ENCODE peak calls at places on chromosomes 16 and 17, in eight cellular contexts. One of them, this sample, is unnamed.

GRCh38 chr17:38418693-38419507 is 9.4 kb upstream of the ARHGAP23 start:
- DNase-seq in A549: no peak
- DNase-seq in lower lobe of right lung: no peak
- DNase-seq in cardiac muscle cell: peak; percentile 45
- DNase-seq in breast epithelium: no peak
- DNase-seq in CD4-positive, alpha-beta memory T cell: no peak
- DNase-seq in testis: no peak
- DNase-seq in DND-41: peak; percentile 66
- DNase-seq in this sample: no peak

GRCh38 chr17:2041561-2042354 is at the start of gene OVCA2:
- DNase-seq in A549: peak; percentile 94
- DNase-seq in lower lobe of right lung: peak; percentile 96
- DNase-seq in cardiac muscle cell: peak; percentile 99
- DNase-seq in breast epithelium: peak; percentile 94
- DNase-seq in CD4-positive, alpha-beta memory T cell: peak; percentile 96
- DNase-seq in testis: peak; percentile 97
- DNase-seq in DND-41: peak; percentile 96
- DNase-seq in this sample: peak; percentile 85

GRCh38 chr17:62995377-62995885 is 29.4 kb downstream of the TANC2 start:
- DNase-seq in A549: peak; percentile 40
- DNase-seq in lower lobe of right lung: no peak
- DNase-seq in cardiac muscle cell: peak; percentile 40
- DNase-seq in breast epithelium: no peak
- DNase-seq in CD4-positive, alpha-beta memory T cell: no peak
- DNase-seq in testis: peak; percentile 67
- DNase-seq in DND-41: peak; percentile 28
- DNase-seq in this sample: no peak

GRCh38 chr17:57919912-57920311 is 35.3 kb downstream of the CUEDC1 start:
- DNase-seq in A549: no peak
- DNase-seq in lower lobe of right lung: no peak
- DNase-seq in cardiac muscle cell: no peak
- DNase-seq in breast epithelium: no peak
- DNase-seq in CD4-positive, alpha-beta memory T cell: no peak
- DNase-seq in testis: no peak
- DNase-seq in DND-41: no peak
- DNase-seq in this sample: no peak

GRCh38 chr17:9268546-9268945 is 247.2 kb downstream of the NTN1 start:
- DNase-seq in A549: no peak
- DNase-seq in lower lobe of right lung: no peak
- DNase-seq in cardiac muscle cell: no peak
- DNase-seq in breast epithelium: no peak
- DNase-seq in CD4-positive, alpha-beta memory T cell: no peak
- DNase-seq in testis: no peak
- DNase-seq in DND-41: no peak
- DNase-seq in this sample: no peak

GRCh38 chr17:29778936-29779811 is 150.9 kb downstream of the SSH2 start:
- DNase-seq in A549: peak; percentile 84
- DNase-seq in lower lobe of right lung: peak; percentile 65
- DNase-seq in cardiac muscle cell: peak; percentile 72
- DNase-seq in breast epithelium: peak; percentile 70
- DNase-seq in CD4-positive, alpha-beta memory T cell: peak; percentile 71
- DNase-seq in testis: peak; percentile 86
- DNase-seq in DND-41: peak; percentile 80
- DNase-seq in this sample: no peak

GRCh38 chr17:16129441-16129840 is 85.9 kb downstream of the NCOR1 start:
- DNase-seq in A549: no peak
- DNase-seq in lower lobe of right lung: no peak
- DNase-seq in cardiac muscle cell: no peak
- DNase-seq in breast epithelium: no peak
- DNase-seq in CD4-positive, alpha-beta memory T cell: no peak
- DNase-seq in testis: no peak
- DNase-seq in DND-41: no peak
- DNase-seq in this sample: no peak

GRCh38 chr16:84933774-84934571 is 77.4 kb downstream of the ZDHHC7 start:
- DNase-seq in A549: no peak
- DNase-seq in lower lobe of right lung: no peak
- DNase-seq in cardiac muscle cell: no peak
- DNase-seq in breast epithelium: no peak
- DNase-seq in CD4-positive, alpha-beta memory T cell: no peak
- DNase-seq in testis: peak; percentile 91
- DNase-seq in DND-41: no peak
- DNase-seq in this sample: no peak

GRCh38 chr16:16158741-16159374 is 64.4 kb downstream of the ABCC6 start:
- DNase-seq in A549: no peak
- DNase-seq in lower lobe of right lung: no peak
- DNase-seq in cardiac muscle cell: no peak
- DNase-seq in breast epithelium: no peak
- DNase-seq in CD4-positive, alpha-beta memory T cell: no peak
- DNase-seq in testis: no peak
- DNase-seq in DND-41: no peak
- DNase-seq in this sample: no peak

GRCh38 chr16:73361061-73361460 is 313.1 kb upstream of the ZFHX3 start:
- DNase-seq in A549: no peak
- DNase-seq in lower lobe of right lung: no peak
- DNase-seq in cardiac muscle cell: no peak
- DNase-seq in breast epithelium: no peak
- DNase-seq in CD4-positive, alpha-beta memory T cell: no peak
- DNase-seq in testis: no peak
- DNase-seq in DND-41: no peak
- DNase-seq in this sample: no peak

GRCh38 chr17:75313941-75314550 is 24.8 kb upstream of the SLC25A19 start:
- DNase-seq in A549: no peak
- DNase-seq in lower lobe of right lung: peak; percentile 63
- DNase-seq in cardiac muscle cell: no peak
- DNase-seq in breast epithelium: no peak
- DNase-seq in CD4-positive, alpha-beta memory T cell: no peak
- DNase-seq in testis: no peak
- DNase-seq in DND-41: no peak
- DNase-seq in this sample: no peak

GRCh38 chr17:66980896-66981295 is 16.4 kb downstream of the CACNG4 start:
- DNase-seq in A549: no peak
- DNase-seq in lower lobe of right lung: no peak
- DNase-seq in cardiac muscle cell: no peak
- DNase-seq in breast epithelium: no peak
- DNase-seq in CD4-positive, alpha-beta memory T cell: no peak
- DNase-seq in testis: no peak
- DNase-seq in DND-41: no peak
- DNase-seq in this sample: no peak

GRCh38 chr17:66976379-66976663 is 11.8 kb downstream of the CACNG4 start:
- DNase-seq in A549: no peak
- DNase-seq in lower lobe of right lung: no peak
- DNase-seq in cardiac muscle cell: no peak
- DNase-seq in breast epithelium: no peak
- DNase-seq in CD4-positive, alpha-beta memory T cell: no peak
- DNase-seq in testis: no peak
- DNase-seq in DND-41: no peak
- DNase-seq in this sample: no peak

GRCh38 chr17:66976781-66977201 is 12.3 kb downstream of the CACNG4 start:
- DNase-seq in A549: no peak
- DNase-seq in lower lobe of right lung: no peak
- DNase-seq in cardiac muscle cell: no peak
- DNase-seq in breast epithelium: no peak
- DNase-seq in CD4-positive, alpha-beta memory T cell: no peak
- DNase-seq in testis: no peak
- DNase-seq in DND-41: no peak
- DNase-seq in this sample: no peak

GRCh38 chr17:66975614-66976378 is 11.3 kb downstream of the CACNG4 start:
- DNase-seq in A549: peak; percentile 70
- DNase-seq in lower lobe of right lung: no peak
- DNase-seq in cardiac muscle cell: no peak
- DNase-seq in breast epithelium: no peak
- DNase-seq in CD4-positive, alpha-beta memory T cell: no peak
- DNase-seq in testis: no peak
- DNase-seq in DND-41: peak; percentile 17
- DNase-seq in this sample: no peak

DNA sequence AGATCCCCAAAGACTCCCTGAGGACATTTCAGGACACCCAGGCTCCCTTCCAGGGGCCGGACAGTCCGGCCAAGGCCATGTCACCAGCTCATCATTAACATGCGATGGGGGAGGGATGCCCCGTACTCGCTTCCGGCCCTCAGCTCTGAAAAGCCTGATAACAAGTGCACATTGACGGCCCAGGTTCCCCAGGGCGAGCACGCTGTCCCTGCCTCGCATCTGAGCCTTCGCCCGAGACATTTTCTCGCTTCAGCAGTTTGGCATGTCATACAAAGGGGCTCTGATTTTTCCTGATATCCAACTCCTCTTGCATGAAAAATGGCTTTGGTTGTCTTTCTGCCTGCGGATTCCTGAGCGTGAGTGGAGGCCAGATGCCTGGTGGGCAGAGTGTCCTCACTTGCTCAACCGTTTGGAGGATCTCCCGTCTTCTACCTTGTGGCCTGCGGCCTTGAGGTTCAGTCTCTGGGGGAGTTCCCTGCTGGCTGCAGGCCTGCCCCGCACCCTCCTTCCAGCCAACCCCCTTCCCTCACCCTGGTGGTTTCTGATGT is 14.1 kb downstream of the CACNG4 start:
- DNase-seq in A549: no peak
- DNase-seq in lower lobe of right lung: no peak
- DNase-seq in cardiac muscle cell: no peak
- DNase-seq in breast epithelium: no peak
- DNase-seq in CD4-positive, alpha-beta memory T cell: no peak
- DNase-seq in testis: no peak
- DNase-seq in DND-41: no peak
- DNase-seq in this sample: no peak
- H3K4me3 ChIP-seq in A549: no peak overlapping the region
- H3K4me3 ChIP-seq in lower lobe of right lung: no peak overlapping the region
- H3K4me3 ChIP-seq in cardiac muscle cell: no peak overlapping the region
- H3K4me3 ChIP-seq in breast epithelium: no peak overlapping the region
- H3K4me3 ChIP-seq in CD4-positive, alpha-beta memory T cell: no peak overlapping the region
- H3K4me3 ChIP-seq in testis: no peak overlapping the region
- H3K4me3 ChIP-seq in DND-41: no peak overlapping the region
- H3K4me3 ChIP-seq in this sample: no peak overlapping the region

GRCh38 chr17:76562734-76563148 is 22.9 kb downstream of the PRCD start:
- DNase-seq in A549: no peak
- DNase-seq in lower lobe of right lung: no peak
- DNase-seq in cardiac muscle cell: no peak
- DNase-seq in breast epithelium: no peak
- DNase-seq in CD4-positive, alpha-beta memory T cell: no peak
- DNase-seq in testis: peak; percentile 59
- DNase-seq in DND-41: no peak
- DNase-seq in this sample: no peak

GRCh38 chr17:76560036-76560876 is 20.4 kb downstream of the PRCD start:
- DNase-seq in A549: no peak
- DNase-seq in lower lobe of right lung: no peak
- DNase-seq in cardiac muscle cell: no peak
- DNase-seq in breast epithelium: no peak
- DNase-seq in CD4-positive, alpha-beta memory T cell: no peak
- DNase-seq in testis: no peak
- DNase-seq in DND-41: no peak
- DNase-seq in this sample: no peak

GRCh38 chr17:76561799-76562268 is 22.0 kb downstream of the PRCD start:
- DNase-seq in A549: no peak
- DNase-seq in lower lobe of right lung: no peak
- DNase-seq in cardiac muscle cell: no peak
- DNase-seq in breast epithelium: no peak
- DNase-seq in CD4-positive, alpha-beta memory T cell: no peak
- DNase-seq in testis: no peak
- DNase-seq in DND-41: no peak
- DNase-seq in this sample: no peak

GRCh38 chr17:76560877-76561221 is 21.0 kb downstream of the PRCD start:
- DNase-seq in A549: no peak
- DNase-seq in lower lobe of right lung: no peak
- DNase-seq in cardiac muscle cell: no peak
- DNase-seq in breast epithelium: no peak
- DNase-seq in CD4-positive, alpha-beta memory T cell: peak; percentile 45
- DNase-seq in testis: no peak
- DNase-seq in DND-41: no peak
- DNase-seq in this sample: no peak

GRCh38 chr17:76561332-76561731 is 21.5 kb downstream of the PRCD start:
- DNase-seq in A549: no peak
- DNase-seq in lower lobe of right lung: no peak
- DNase-seq in cardiac muscle cell: no peak
- DNase-seq in breast epithelium: no peak
- DNase-seq in CD4-positive, alpha-beta memory T cell: peak; percentile 73
- DNase-seq in testis: no peak
- DNase-seq in DND-41: no peak
- DNase-seq in this sample: no peak
- H3K4me3 ChIP-seq in A549: no peak overlapping the region
- H3K4me3 ChIP-seq in lower lobe of right lung: peak overlapping the region; percentile 18
- H3K4me3 ChIP-seq in cardiac muscle cell: no peak overlapping the region
- H3K4me3 ChIP-seq in breast epithelium: no peak overlapping the region
- H3K4me3 ChIP-seq in CD4-positive, alpha-beta memory T cell: no peak overlapping the region
- H3K4me3 ChIP-seq in testis: no peak overlapping the region
- H3K4me3 ChIP-seq in DND-41: no peak overlapping the region
- H3K4me3 ChIP-seq in this sample: no peak overlapping the region

GRCh38 chr16:4328580-4329353 is 12.9 kb downstream of the GLIS2 start:
- DNase-seq in A549: no peak
- DNase-seq in lower lobe of right lung: no peak
- DNase-seq in cardiac muscle cell: peak; percentile 66
- DNase-seq in breast epithelium: no peak
- DNase-seq in CD4-positive, alpha-beta memory T cell: no peak
- DNase-seq in testis: no peak
- DNase-seq in DND-41: no peak
- DNase-seq in this sample: no peak
- H3K4me3 ChIP-seq in A549: no peak overlapping the region
- H3K4me3 ChIP-seq in lower lobe of right lung: peak overlapping the region; percentile 56
- H3K4me3 ChIP-seq in cardiac muscle cell: no peak overlapping the region
- H3K4me3 ChIP-seq in breast epithelium: no peak overlapping the region
- H3K4me3 ChIP-seq in CD4-positive, alpha-beta memory T cell: no peak overlapping the region
- H3K4me3 ChIP-seq in testis: peak overlapping the region; percentile 64
- H3K4me3 ChIP-seq in DND-41: no peak overlapping the region
- H3K4me3 ChIP-seq in this sample: no peak overlapping the region

GRCh38 chr17:861364-861763 is 79.2 kb downstream of the MRM3 start:
- DNase-seq in A549: no peak
- DNase-seq in lower lobe of right lung: no peak
- DNase-seq in cardiac muscle cell: no peak
- DNase-seq in breast epithelium: no peak
- DNase-seq in CD4-positive, alpha-beta memory T cell: no peak
- DNase-seq in testis: no peak
- DNase-seq in DND-41: no peak
- DNase-seq in this sample: no peak

GRCh38 chr17:862584-862983 is 80.4 kb downstream of the MRM3 start:
- DNase-seq in A549: no peak
- DNase-seq in lower lobe of right lung: no peak
- DNase-seq in cardiac muscle cell: no peak
- DNase-seq in breast epithelium: no peak
- DNase-seq in CD4-positive, alpha-beta memory T cell: no peak
- DNase-seq in testis: no peak
- DNase-seq in DND-41: no peak
- DNase-seq in this sample: no peak

GRCh38 chr17:858941-859452 is 76.8 kb downstream of the MRM3 start:
- DNase-seq in A549: no peak
- DNase-seq in lower lobe of right lung: no peak
- DNase-seq in cardiac muscle cell: no peak
- DNase-seq in breast epithelium: no peak
- DNase-seq in CD4-positive, alpha-beta memory T cell: no peak
- DNase-seq in testis: no peak
- DNase-seq in DND-41: no peak
- DNase-seq in this sample: no peak

GRCh38 chr17:860805-861204 is 78.7 kb downstream of the MRM3 start:
- DNase-seq in A549: no peak
- DNase-seq in lower lobe of right lung: no peak
- DNase-seq in cardiac muscle cell: no peak
- DNase-seq in breast epithelium: no peak
- DNase-seq in CD4-positive, alpha-beta memory T cell: no peak
- DNase-seq in testis: no peak
- DNase-seq in DND-41: no peak
- DNase-seq in this sample: no peak

GRCh38 chr17:859461-860195 is 77.5 kb downstream of the MRM3 start:
- DNase-seq in A549: no peak
- DNase-seq in lower lobe of right lung: no peak
- DNase-seq in cardiac muscle cell: no peak
- DNase-seq in breast epithelium: no peak
- DNase-seq in CD4-positive, alpha-beta memory T cell: no peak
- DNase-seq in testis: peak; percentile 64
- DNase-seq in DND-41: no peak
- DNase-seq in this sample: no peak
- H3K4me3 ChIP-seq in A549: no peak overlapping the region
- H3K4me3 ChIP-seq in lower lobe of right lung: no peak overlapping the region
- H3K4me3 ChIP-seq in cardiac muscle cell: no peak overlapping the region
- H3K4me3 ChIP-seq in breast epithelium: no peak overlapping the region
- H3K4me3 ChIP-seq in CD4-positive, alpha-beta memory T cell: no peak overlapping the region
- H3K4me3 ChIP-seq in testis: no peak overlapping the region
- H3K4me3 ChIP-seq in DND-41: no peak overlapping the region
- H3K4me3 ChIP-seq in this sample: no peak overlapping the region